ENCODE peak calls at places on chromosomes 12 and 14, in six cellular contexts. W is sigmoid colon, G is NB4, M is GM12891, X is Peyer's patch, I is ovary. N is an unnamed sample.

GRCh38 chr12:100234166-100234565 is 32.7 kb downstream of the DEPDC4 start:
- DNase-seq in W (no peak), G (no peak), M (no peak), X (no peak), I (no peak), N (no peak)

GRCh38 chr14:94460631-94461416 is 8.2 kb upstream of the SERPINA11 start:
- DNase-seq in W (no peak), G (peak; percentile 11), M (no peak), X (no peak), I (no peak), N (no peak)

GRCh38 chr12:39145175-39145999 is 240.0 kb upstream of the CPNE8 start:
- DNase-seq in W (peak; percentile 76), G (no peak), M (peak; percentile 39), X (peak; percentile 70), I (peak; percentile 61), N (peak; percentile 58)

GRCh38 chr14:80618751-80619329 is 322.7 kb downstream of the CEP128 start:
- DNase-seq in W (no peak), G (no peak), M (no peak), X (no peak), I (no peak), N (no peak)

GRCh38 chr12:106415134-106415533 is 57.6 kb downstream of the POLR3B start:
- DNase-seq in W (no peak), G (no peak), M (no peak), X (no peak), I (no peak), N (no peak)

GRCh38 chr14:57486767-57487379 is 6.8 kb downstream of the CCDC198 start:
- DNase-seq in W (no peak), G (peak; percentile 44), M (no peak), X (no peak), I (no peak), N (peak; percentile 10)

GRCh38 chr12:110109037-110109836 is 14.9 kb upstream of the IFT81 start:
- DNase-seq in W (peak; percentile 98), G (peak; percentile 39), M (no peak), X (peak; percentile 79), I (peak; percentile 71), N (peak; percentile 57)

GRCh38 chr12:127046467-127046866 is 1220.5 kb upstream of the TMEM132C start:
- DNase-seq in W (no peak), G (no peak), M (no peak), X (no peak), I (no peak), N (no peak)

GRCh38 chr12:128795530-128796361 is 28.0 kb downstream of the SLC15A4 start:
- DNase-seq in W (peak; percentile 43), G (no peak), M (no peak), X (peak; percentile 80), I (no peak), N (no peak)

GRCh38 chr14:90844321-90844720 is 28.1 kb upstream of the TTC7B start:
- DNase-seq in W (no peak), G (no peak), M (no peak), X (no peak), I (no peak), N (no peak)

GRCh38 chr14:24231263-24232120 is 675 bp downstream of the NEDD8 start:
- DNase-seq in W (no peak), G (peak; percentile 30), M (no peak), X (no peak), I (no peak), N (no peak)

GRCh38 chr12:15939111-15939510 is 28.0 kb downstream of the DERA start:
- DNase-seq in W (no peak), G (peak; percentile 14), M (no peak), X (no peak), I (no peak), N (no peak)

GRCh38 chr12:12537421-12537820 is 25.2 kb downstream of the DUSP16 start:
- DNase-seq in W (no peak), G (no peak), M (no peak), X (no peak), I (no peak), N (no peak)

GRCh38 chr14:63200767-63201166 is 3.5 kb upstream of the RHOJ start:
- DNase-seq in W (no peak), G (no peak), M (no peak), X (no peak), I (no peak), N (no peak)

GRCh38 chr14:81464253-81465001 is 64.3 kb upstream of the STON2 start:
- DNase-seq in W (no peak), G (peak; percentile 60), M (peak; percentile 39), X (peak; percentile 68), I (no peak), N (peak; percentile 54)

GRCh38 chr12:107349008-107349747 is 255.8 kb upstream of the CRY1 start:
- DNase-seq in W (no peak), G (no peak), M (no peak), X (peak; percentile 80), I (no peak), N (peak; percentile 48)

GRCh38 chr12:45674583-45674982 is 54.9 kb upstream of the ARID2 start:
- DNase-seq in W (peak; percentile 75), G (no peak), M (no peak), X (peak; percentile 48), I (no peak), N (no peak)

GRCh38 chr12:83472350-83472749 is 785.6 kb downstream of the TMTC2 start:
- DNase-seq in W (no peak), G (no peak), M (no peak), X (no peak), I (no peak), N (no peak)

GRCh38 chr12:129357233-129357632 is 504.0 kb downstream of the GLT1D1 start:
- DNase-seq in W (no peak), G (no peak), M (no peak), X (no peak), I (no peak), N (no peak)

DNA sequence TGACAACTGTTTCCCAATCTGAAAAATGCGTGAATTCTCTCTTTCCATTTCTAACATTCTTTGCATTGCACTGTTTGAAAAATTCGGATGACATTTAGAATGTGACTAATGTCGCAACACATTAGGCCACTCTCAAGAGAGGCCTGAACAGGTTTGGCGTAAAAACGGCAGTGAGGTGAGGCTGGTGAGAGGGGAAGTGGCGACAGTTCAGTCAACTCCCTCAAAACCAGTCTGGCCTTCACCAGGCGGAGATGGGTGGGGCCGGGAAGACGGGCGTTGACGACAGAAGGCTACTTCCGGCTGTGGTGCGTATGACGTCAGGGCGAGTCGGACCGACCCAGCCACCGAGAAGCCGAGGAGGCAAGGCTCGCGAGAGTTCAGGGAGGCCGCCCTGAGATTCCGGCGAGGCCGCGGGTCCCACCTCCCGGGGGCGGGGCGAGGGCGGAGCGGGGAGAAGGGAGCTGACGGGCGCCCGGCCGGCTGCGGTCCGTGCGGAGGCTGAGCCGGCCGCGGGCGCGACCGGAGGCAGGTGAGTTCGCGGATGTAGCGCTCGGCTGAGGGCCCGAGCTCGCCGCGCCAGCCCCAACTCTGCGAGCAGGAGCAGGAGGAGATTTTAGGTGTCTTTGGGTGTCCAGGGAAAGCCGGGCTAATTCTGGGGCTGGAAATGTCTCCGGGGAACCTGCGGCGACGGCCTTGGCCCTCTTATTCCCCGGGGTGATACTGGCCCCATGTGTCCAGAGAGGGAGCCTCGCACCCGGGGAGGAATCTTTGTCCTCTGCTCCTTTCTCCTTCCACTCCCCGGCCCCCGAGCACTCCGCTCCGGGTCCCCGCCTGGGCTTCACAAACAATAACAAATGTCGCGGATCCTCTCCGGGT is at the start of gene STK38L:
- DNase-seq in W (peak; percentile 98), G (peak; percentile 100), M (peak; percentile 70), X (peak; percentile 98), I (peak; percentile 97), N (peak; percentile 98)
- TF ChIP-seq POLR2A in W (peak; percentile 85), G (peak; percentile 97), M (peak; percentile 93), X (peak; percentile 95), I (peak; percentile 84), N (peak; percentile 94)

GRCh38 chr14:61504841-61505340 is 183.5 kb downstream of the PRKCH start:
- DNase-seq in W (no peak), G (no peak), M (no peak), X (no peak), I (no peak), N (no peak)

GRCh38 chr14:61500046-61500445 is 178.7 kb downstream of the PRKCH start:
- DNase-seq in W (no peak), G (no peak), M (no peak), X (no peak), I (no peak), N (no peak)

GRCh38 chr14:61502459-61503093 is 181.2 kb downstream of the PRKCH start:
- DNase-seq in W (no peak), G (no peak), M (no peak), X (no peak), I (no peak), N (no peak)

GRCh38 chr14:61503167-61503801 is 181.9 kb downstream of the PRKCH start:
- DNase-seq in W (no peak), G (no peak), M (no peak), X (peak; percentile 78), I (no peak), N (no peak)

GRCh38 chr14:61501714-61502458 is 180.5 kb downstream of the PRKCH start:
- DNase-seq in W (no peak), G (no peak), M (no peak), X (no peak), I (no peak), N (no peak)
- TF ChIP-seq POLR2A in W (no peak), G (no peak), M (peak; percentile 75), X (no peak), I (no peak), N (no peak)

GRCh38 chr14:103710771-103711392 is 4.4 kb downstream of the XRCC3 start:
- DNase-seq in W (no peak), G (no peak), M (no peak), X (no peak), I (no peak), N (no peak)

GRCh38 chr14:103713304-103714062 is 1.8 kb downstream of the XRCC3 start:
- DNase-seq in W (no peak), G (no peak), M (no peak), X (no peak), I (no peak), N (no peak)

GRCh38 chr14:103709814-103710213 is 5.4 kb downstream of the XRCC3 start:
- DNase-seq in W (no peak), G (no peak), M (no peak), X (no peak), I (no peak), N (no peak)

GRCh38 chr14:103712633-103713247 is 2.5 kb downstream of the XRCC3 start:
- DNase-seq in W (no peak), G (no peak), M (no peak), X (no peak), I (no peak), N (peak; percentile 22)

GRCh38 chr14:103711516-103712431 is 3.5 kb downstream of the XRCC3 start:
- DNase-seq in W (peak; percentile 84), G (no peak), M (no peak), X (no peak), I (no peak), N (peak; percentile 34)
- TF ChIP-seq POLR2A in W (no peak), G (no peak), M (no peak), X (no peak), I (no peak), N (no peak)

DNA sequence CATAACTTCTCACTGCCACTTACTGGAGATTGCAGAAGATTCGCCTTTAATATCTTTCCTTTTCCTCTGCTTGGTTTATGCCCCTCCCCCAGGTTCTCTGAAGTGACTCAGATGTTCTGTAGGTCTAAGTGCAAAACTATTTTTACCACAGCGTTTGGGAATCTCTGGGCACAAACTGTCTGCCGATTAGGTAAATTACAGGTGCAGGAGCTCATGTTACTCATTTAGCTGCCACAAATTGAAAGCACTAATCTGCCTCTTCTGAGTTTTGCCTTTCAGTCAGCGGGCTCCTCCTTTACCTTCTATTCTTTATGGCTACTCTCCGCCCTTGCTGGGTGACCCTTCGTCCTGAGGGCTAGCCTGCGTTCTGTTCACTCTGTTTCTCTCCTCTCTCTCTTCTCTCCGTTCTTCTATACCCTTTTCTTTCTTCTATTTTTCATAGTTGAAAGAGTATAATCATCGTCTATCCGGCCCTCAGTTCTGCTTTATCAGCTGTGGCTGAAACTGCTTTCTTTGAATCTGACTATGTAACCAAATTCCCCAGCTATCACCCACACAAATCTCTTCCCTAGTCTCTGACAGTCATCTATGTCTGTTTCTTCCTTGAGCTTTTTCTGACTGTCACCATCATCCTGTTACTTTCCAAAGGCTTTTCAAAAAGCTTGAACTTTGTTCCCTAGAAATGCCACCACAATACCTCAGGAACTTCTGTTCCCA is 4.4 kb upstream of the MYF6 start:
- DNase-seq in W (no peak), G (no peak), M (no peak), X (no peak), I (no peak), N (no peak)
- TF ChIP-seq POLR2A in W (no peak), G (no peak), M (no peak), X (no peak), I (no peak), N (no peak)